ENCODE peak calls at places on chromosomes 6 and 20, in five cellular contexts. D, J, O, U and G are unnamed samples.

GRCh38 chr20:25859649-25860530 is 163.2 kb upstream of the ZNF337 start:
- DNase-seq in U (peak; percentile 43), D (peak; percentile 65), O (peak; percentile 82), J (peak; percentile 71), G (no peak)

GRCh38 chr6:75204222-75204958 is 1.5 kb downstream of the COL12A1 start:
- DNase-seq in J (no peak), D (peak; percentile 40), O (peak; percentile 91), U (peak; percentile 92), G (no peak)

GRCh38 chr20:21104921-21105320 is 1.2 kb downstream of the LINC00237 start:
- DNase-seq in U (no peak), J (no peak), O (no peak), D (no peak), G (no peak)

GRCh38 chr6:159084493-159085091 is 39.8 kb upstream of the TAGAP start:
- DNase-seq in O (no peak), J (no peak), D (no peak), U (peak; percentile 74), G (no peak)

GRCh38 chr6:107066697-107067659 is 39.0 kb downstream of the MTRES1 start:
- DNase-seq in O (no peak), J (no peak), D (no peak), U (peak; percentile 50), G (no peak)

GRCh38 chr6:119310486-119311036 is 39.0 kb downstream of the MAN1A1 start:
- DNase-seq in O (peak; percentile 15), J (no peak), U (peak; percentile 37), D (no peak), G (no peak)

GRCh38 chr6:138600726-138601125 is 101.4 kb upstream of the NHSL1 start:
- DNase-seq in U (peak; percentile 14), O (peak; percentile 16), D (no peak), J (no peak), G (no peak)

GRCh38 chr20:43748274-43748673 is 21.5 kb upstream of the GTSF1L start:
- DNase-seq in U (peak; percentile 24), D (no peak), J (no peak), O (no peak), G (no peak)

GRCh38 chr20:2838170-2838797 is 2.2 kb downstream of the PCED1A start:
- DNase-seq in U (no peak), D (no peak), J (no peak), O (no peak), G (no peak)

GRCh38 chr20:57610261-57610952 is 9.8 kb downstream of the ZBP1 start:
- DNase-seq in D (no peak), O (no peak), U (no peak), J (no peak), G (no peak)

GRCh38 chr20:48682529-48683385 is 145.0 kb downstream of the PREX1 start:
- DNase-seq in J (no peak), U (peak; percentile 12), O (peak; percentile 77), D (peak; percentile 60), G (no peak)

GRCh38 chr6:164252952-164253351 is 838.4 kb downstream of the QKI start:
- DNase-seq in D (no peak), O (no peak), J (no peak), U (no peak), G (no peak)

GRCh38 chr6:19327684-19328083 is 509.5 kb upstream of the ID4 start:
- DNase-seq in D (no peak), U (no peak), O (no peak), J (no peak), G (no peak)

GRCh38 chr6:65760285-65760684 is 53.3 kb upstream of the EYS start:
- DNase-seq in J (no peak), D (peak; percentile 16), O (no peak), U (peak; percentile 4), G (no peak)

GRCh38 chr20:4666001-4666470 is 55.7 kb upstream of the PRND start:
- DNase-seq in D (no peak), O (peak; percentile 65), U (peak; percentile 93), J (peak; percentile 49), G (no peak)

GRCh38 chr6:43807228-43808061 is 37.4 kb downstream of the VEGFA start:
- DNase-seq in U (no peak), O (no peak), J (no peak), D (peak; percentile 60), G (no peak)

GRCh38 chr6:137776786-137777185 is 90.3 kb upstream of the TNFAIP3 start:
- DNase-seq in O (peak; percentile 68), J (no peak), U (peak; percentile 54), D (no peak), G (no peak)

GRCh38 chr6:165034271-165034741 is 275.1 kb downstream of the C6orf118 start:
- DNase-seq in U (peak; percentile 11), J (no peak), D (no peak), O (no peak), G (no peak)

GRCh38 chr6:7341989-7342742 is 29.2 kb upstream of the SSR1 start:
- DNase-seq in J (no peak), D (peak; percentile 91), O (no peak), U (no peak), G (no peak)

GRCh38 chr6:91704531-91704930 is 1117.7 kb upstream of the MAP3K7 start:
- DNase-seq in D (no peak), O (peak; percentile 18), J (no peak), U (peak; percentile 65), G (no peak)

GRCh38 chr20:42572320-42573016 is 617.2 kb downstream of the PTPRT start:
- DNase-seq in U (no peak), O (no peak), D (no peak), J (no peak), G (no peak)

GRCh38 chr6:133505680-133506079 is 264.5 kb downstream of the EYA4 start:
- DNase-seq in D (no peak), U (peak; percentile 41), O (no peak), J (no peak), G (no peak)

GRCh38 chr6:25359191-25359861 is 80.2 kb downstream of the CARMIL1 start:
- DNase-seq in J (no peak), O (peak; percentile 14), U (peak; percentile 87), D (no peak), G (no peak)

GRCh38 chr20:50445367-50446151 is 64.6 kb upstream of the PTPN1 start:
- DNase-seq in U (no peak), O (no peak), J (no peak), D (no peak), G (no peak)

DNA sequence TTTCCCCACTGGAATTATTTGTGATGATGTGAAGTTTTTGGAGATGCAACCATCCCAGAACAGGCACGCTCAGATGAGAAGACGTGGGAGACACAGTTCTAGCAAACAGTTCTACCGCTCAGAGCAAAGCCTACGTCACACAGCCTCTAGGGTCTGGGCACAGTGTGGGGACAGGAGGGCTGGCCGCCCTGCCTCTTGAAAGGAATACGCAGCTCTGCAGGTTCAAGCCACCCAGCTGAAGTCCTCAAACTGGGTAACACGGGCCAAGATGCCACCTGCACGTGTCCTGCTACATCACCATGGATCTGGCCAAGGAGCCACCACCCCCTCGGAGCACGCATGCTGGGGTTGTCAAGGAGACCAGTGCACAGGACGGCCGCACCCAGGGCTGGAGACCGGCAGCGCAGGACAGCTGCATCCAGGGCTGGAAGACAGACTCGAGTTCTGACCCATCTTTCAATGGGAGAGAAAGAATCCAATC is 75.0 kb downstream of the NOL4L start:
- DNase-seq in D (no peak), U (no peak), O (no peak), J (no peak), G (no peak)
- H3K4me3 ChIP-seq in D (no peak overlapping the region), U (no peak overlapping the region), O (no peak overlapping the region), J (peak overlapping the region; percentile 31), G (no peak overlapping the region)

DNA sequence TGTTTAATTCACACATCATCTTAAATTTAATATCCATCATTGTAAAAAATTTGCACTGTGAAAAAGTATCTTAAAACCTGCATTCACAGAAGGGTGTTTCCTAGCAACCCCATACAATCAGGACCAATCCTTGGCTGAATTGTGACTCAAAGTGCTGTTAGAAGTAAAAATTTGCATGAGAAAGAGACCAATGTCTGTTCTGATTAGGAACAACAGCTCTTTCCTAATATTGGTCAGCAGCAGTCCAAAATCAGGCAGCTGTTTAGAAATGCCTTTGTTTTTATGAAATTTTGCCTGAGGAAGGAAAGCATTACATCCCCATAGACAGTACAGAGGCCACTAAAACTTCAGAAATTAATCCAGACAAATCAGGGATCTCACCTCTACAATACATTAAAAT is 987.0 kb downstream of the HACE1 start:
- DNase-seq in U (no peak), J (no peak), O (no peak), D (no peak), G (no peak)
- H3K4me3 ChIP-seq in U (no peak overlapping the region), J (no peak overlapping the region), O (no peak overlapping the region), D (no peak overlapping the region), G (no peak overlapping the region)

GRCh38 chr6:20409427-20409971 is 7.8 kb downstream of the E2F3 start:
- DNase-seq in O (no peak), J (no peak), U (no peak), D (no peak), G (no peak)
- H3K4me3 ChIP-seq in O (no peak overlapping the region), J (peak overlapping the region; percentile 11), U (no peak overlapping the region), D (no peak overlapping the region), G (peak overlapping the region; percentile 7)

GRCh38 chr6:52303178-52303577 is 18.6 kb upstream of the MCM3 start:
- DNase-seq in U (no peak), D (no peak), O (no peak), J (no peak), G (no peak)

GRCh38 chr6:52305948-52306767 is 21.6 kb upstream of the MCM3 start:
- DNase-seq in U (no peak), D (no peak), O (no peak), J (no peak), G (peak; percentile 75)

GRCh38 chr6:52306972-52307849 is 22.7 kb upstream of the MCM3 start:
- DNase-seq in O (no peak), D (no peak), J (no peak), U (no peak), G (no peak)

GRCh38 chr6:52304917-52305316 is 20.4 kb upstream of the MCM3 start:
- DNase-seq in O (no peak), J (no peak), U (no peak), D (no peak), G (no peak)

DNA sequence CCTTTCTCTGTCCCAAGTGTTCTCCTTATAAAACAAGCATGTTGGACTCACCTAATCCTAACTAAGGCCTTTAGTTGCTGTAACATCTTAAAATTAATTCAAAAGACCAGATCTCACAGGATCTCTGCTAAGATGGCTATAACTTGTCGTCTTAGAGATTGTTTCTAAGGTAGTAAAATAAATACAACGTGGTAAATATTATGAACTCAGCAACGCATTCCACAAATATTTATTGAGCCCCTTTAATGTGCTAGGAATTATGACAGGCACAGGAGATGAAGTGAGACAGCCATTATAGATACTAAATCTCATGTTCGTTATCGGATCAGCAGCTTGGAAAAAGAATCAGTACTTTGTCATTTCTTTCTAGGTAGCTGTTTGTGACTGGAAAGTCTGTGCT is 20.8 kb upstream of the MCM3 start:
- DNase-seq in U (no peak), D (no peak), O (no peak), J (no peak), G (no peak)
- H3K4me3 ChIP-seq in U (no peak overlapping the region), D (no peak overlapping the region), O (no peak overlapping the region), J (peak overlapping the region; percentile 33), G (peak overlapping the region; percentile 14)